ENCODE peak calls at places on chromosomes 11 and 22, in eight cellular contexts. One of them, this sample, is unnamed. For H3K4me1, the result is how much of the 10 kb centered on the place peaks cover.

GRCh38 chr11:102322560-102322959 is 5.3 kb downstream of the BIRC3 start:
- DNase-seq in GM23338: no peak
- DNase-seq in adrenal gland: no peak
- DNase-seq in PC-9: no peak
- DNase-seq in A549: no peak
- DNase-seq in mammary epithelial cell: no peak
- DNase-seq in fibroblast of lung: no peak
- DNase-seq in cardiac muscle cell: no peak
- DNase-seq in this sample: no peak

GRCh38 chr22:19663286-19663815 is 51.0 kb upstream of the SEPTIN5 start:
- DNase-seq in adrenal gland: peak
- DNase-seq in GM23338: no peak
- DNase-seq in A549: no peak
- DNase-seq in cardiac muscle cell: peak
- DNase-seq in PC-9: peak
- DNase-seq in mammary epithelial cell: peak
- DNase-seq in fibroblast of lung: peak
- DNase-seq in this sample: peak

GRCh38 chr11:128692750-128693578 is 908 bp upstream of the FLI1 start:
- DNase-seq in mammary epithelial cell: peak
- DNase-seq in adrenal gland: no peak
- DNase-seq in GM23338: peak
- DNase-seq in A549: no peak
- DNase-seq in cardiac muscle cell: peak
- DNase-seq in PC-9: no peak
- DNase-seq in fibroblast of lung: peak
- DNase-seq in this sample: no peak

GRCh38 chr11:132263875-132264274 is 893.5 kb downstream of the NTM start:
- DNase-seq in cardiac muscle cell: no peak
- DNase-seq in mammary epithelial cell: no peak
- DNase-seq in PC-9: no peak
- DNase-seq in fibroblast of lung: no peak
- DNase-seq in adrenal gland: no peak
- DNase-seq in GM23338: no peak
- DNase-seq in A549: no peak
- DNase-seq in this sample: no peak

GRCh38 chr11:88355887-88356286 is 18.4 kb upstream of the CTSC start:
- DNase-seq in fibroblast of lung: no peak
- DNase-seq in adrenal gland: no peak
- DNase-seq in cardiac muscle cell: no peak
- DNase-seq in A549: no peak
- DNase-seq in PC-9: no peak
- DNase-seq in GM23338: no peak
- DNase-seq in mammary epithelial cell: no peak
- DNase-seq in this sample: no peak

GRCh38 chr11:90204832-90205646 is 17.8 kb downstream of the CHORDC1 start:
- DNase-seq in PC-9: peak
- DNase-seq in cardiac muscle cell: peak
- DNase-seq in fibroblast of lung: peak
- DNase-seq in A549: peak
- DNase-seq in mammary epithelial cell: peak
- DNase-seq in GM23338: peak
- DNase-seq in adrenal gland: peak
- DNase-seq in this sample: no peak

GRCh38 chr11:130024356-130024755 is 21.7 kb upstream of the PRDM10 start:
- DNase-seq in adrenal gland: no peak
- DNase-seq in mammary epithelial cell: no peak
- DNase-seq in PC-9: no peak
- DNase-seq in cardiac muscle cell: no peak
- DNase-seq in GM23338: no peak
- DNase-seq in A549: no peak
- DNase-seq in fibroblast of lung: no peak
- DNase-seq in this sample: no peak

GRCh38 chr11:36713715-36714114 is 115.7 kb upstream of the RAG2 start:
- DNase-seq in GM23338: no peak
- DNase-seq in PC-9: no peak
- DNase-seq in A549: no peak
- DNase-seq in fibroblast of lung: no peak
- DNase-seq in mammary epithelial cell: no peak
- DNase-seq in cardiac muscle cell: no peak
- DNase-seq in adrenal gland: peak
- DNase-seq in this sample: no peak

GRCh38 chr11:66112041-66112491 is 42.0 kb downstream of the PACS1 start:
- DNase-seq in adrenal gland: no peak
- DNase-seq in A549: no peak
- DNase-seq in PC-9: no peak
- DNase-seq in cardiac muscle cell: peak
- DNase-seq in GM23338: peak
- DNase-seq in mammary epithelial cell: no peak
- DNase-seq in fibroblast of lung: no peak
- DNase-seq in this sample: no peak

GRCh38 chr11:117458275-117459120 is 130.8 kb downstream of the CEP164 start:
- DNase-seq in mammary epithelial cell: peak
- DNase-seq in cardiac muscle cell: no peak
- DNase-seq in GM23338: no peak
- DNase-seq in adrenal gland: no peak
- DNase-seq in A549: no peak
- DNase-seq in PC-9: no peak
- DNase-seq in fibroblast of lung: no peak
- DNase-seq in this sample: peak

GRCh38 chr11:114438303-114438702 is 964 bp upstream of the REXO2 start:
- DNase-seq in adrenal gland: no peak
- DNase-seq in fibroblast of lung: no peak
- DNase-seq in mammary epithelial cell: peak
- DNase-seq in cardiac muscle cell: no peak
- DNase-seq in A549: no peak
- DNase-seq in PC-9: peak
- DNase-seq in GM23338: peak
- DNase-seq in this sample: peak

GRCh38 chr22:44363214-44363979 is 50.6 kb upstream of the SHISAL1 start:
- DNase-seq in adrenal gland: peak
- DNase-seq in mammary epithelial cell: peak
- DNase-seq in PC-9: peak
- DNase-seq in A549: peak
- DNase-seq in GM23338: no peak
- DNase-seq in fibroblast of lung: peak
- DNase-seq in cardiac muscle cell: peak
- DNase-seq in this sample: peak

GRCh38 chr22:30922151-30922611 is 46.4 kb downstream of the MORC2 start:
- DNase-seq in fibroblast of lung: peak
- DNase-seq in A549: no peak
- DNase-seq in adrenal gland: peak
- DNase-seq in mammary epithelial cell: peak
- DNase-seq in GM23338: peak
- DNase-seq in cardiac muscle cell: peak
- DNase-seq in PC-9: no peak
- DNase-seq in this sample: peak

GRCh38 chr11:86469491-86470388 is 95.1 kb downstream of the CCDC81 start:
- DNase-seq in A549: no peak
- DNase-seq in PC-9: peak
- DNase-seq in fibroblast of lung: no peak
- DNase-seq in cardiac muscle cell: peak
- DNase-seq in GM23338: no peak
- DNase-seq in adrenal gland: no peak
- DNase-seq in mammary epithelial cell: no peak
- DNase-seq in this sample: no peak

GRCh38 chr11:27158763-27159679 is 118.4 kb downstream of the BBOX1 start:
- DNase-seq in cardiac muscle cell: peak
- DNase-seq in GM23338: peak
- DNase-seq in fibroblast of lung: peak
- DNase-seq in A549: peak
- DNase-seq in PC-9: peak
- DNase-seq in adrenal gland: peak
- DNase-seq in mammary epithelial cell: peak
- DNase-seq in this sample: peak

GRCh38 chr11:33915521-33915920 is 23.6 kb upstream of the LMO2 start:
- DNase-seq in mammary epithelial cell: no peak
- DNase-seq in GM23338: no peak
- DNase-seq in PC-9: no peak
- DNase-seq in cardiac muscle cell: no peak
- DNase-seq in adrenal gland: no peak
- DNase-seq in A549: no peak
- DNase-seq in fibroblast of lung: no peak
- DNase-seq in this sample: no peak

GRCh38 chr11:5689551-5689983 is at the start of gene TRIM22:
- DNase-seq in GM23338: peak
- DNase-seq in adrenal gland: peak
- DNase-seq in A549: no peak
- DNase-seq in mammary epithelial cell: peak
- DNase-seq in PC-9: peak
- DNase-seq in cardiac muscle cell: peak
- DNase-seq in fibroblast of lung: peak
- DNase-seq in this sample: peak

GRCh38 chr11:100730266-100730665 is 43.2 kb downstream of the ARHGAP42 start:
- DNase-seq in fibroblast of lung: peak
- DNase-seq in GM23338: no peak
- DNase-seq in cardiac muscle cell: peak
- DNase-seq in mammary epithelial cell: no peak
- DNase-seq in adrenal gland: no peak
- DNase-seq in A549: no peak
- DNase-seq in PC-9: no peak
- DNase-seq in this sample: no peak

GRCh38 chr11:71251761-71252433 is 480 bp downstream of the SHANK2 start:
- DNase-seq in mammary epithelial cell: no peak
- DNase-seq in GM23338: peak
- DNase-seq in PC-9: no peak
- DNase-seq in fibroblast of lung: no peak
- DNase-seq in cardiac muscle cell: peak
- DNase-seq in A549: peak
- DNase-seq in adrenal gland: no peak
- DNase-seq in this sample: no peak
- TF ChIP-seq CTCF in mammary epithelial cell: peak
- TF ChIP-seq CTCF in GM23338: peak
- TF ChIP-seq CTCF in PC-9: peak
- TF ChIP-seq CTCF in fibroblast of lung: no peak
- TF ChIP-seq CTCF in cardiac muscle cell: peak
- TF ChIP-seq CTCF in A549: peak
- TF ChIP-seq CTCF in adrenal gland: no peak
- TF ChIP-seq CTCF in this sample: peak

GRCh38 chr22:41620646-41621098 is at the start of gene DESI1:
- DNase-seq in mammary epithelial cell: no peak
- DNase-seq in PC-9: no peak
- DNase-seq in GM23338: peak
- DNase-seq in A549: no peak
- DNase-seq in adrenal gland: peak
- DNase-seq in cardiac muscle cell: peak
- DNase-seq in fibroblast of lung: peak
- DNase-seq in this sample: no peak

GRCh38 chr22:41621911-41622179 is 750 bp downstream of the XRCC6 start:
- DNase-seq in GM23338: no peak
- DNase-seq in A549: no peak
- DNase-seq in adrenal gland: no peak
- DNase-seq in PC-9: no peak
- DNase-seq in cardiac muscle cell: no peak
- DNase-seq in fibroblast of lung: no peak
- DNase-seq in mammary epithelial cell: peak
- DNase-seq in this sample: no peak

GRCh38 chr22:41621099-41621910 is at the start of gene XRCC6:
- DNase-seq in fibroblast of lung: peak
- DNase-seq in PC-9: peak
- DNase-seq in A549: peak
- DNase-seq in GM23338: peak
- DNase-seq in adrenal gland: peak
- DNase-seq in mammary epithelial cell: peak
- DNase-seq in cardiac muscle cell: peak
- DNase-seq in this sample: peak

GRCh38 chr22:41625577-41625976 is 4.5 kb downstream of the XRCC6 start:
- DNase-seq in PC-9: no peak
- DNase-seq in adrenal gland: peak
- DNase-seq in A549: no peak
- DNase-seq in fibroblast of lung: no peak
- DNase-seq in cardiac muscle cell: no peak
- DNase-seq in mammary epithelial cell: no peak
- DNase-seq in GM23338: no peak
- DNase-seq in this sample: no peak

DNA sequence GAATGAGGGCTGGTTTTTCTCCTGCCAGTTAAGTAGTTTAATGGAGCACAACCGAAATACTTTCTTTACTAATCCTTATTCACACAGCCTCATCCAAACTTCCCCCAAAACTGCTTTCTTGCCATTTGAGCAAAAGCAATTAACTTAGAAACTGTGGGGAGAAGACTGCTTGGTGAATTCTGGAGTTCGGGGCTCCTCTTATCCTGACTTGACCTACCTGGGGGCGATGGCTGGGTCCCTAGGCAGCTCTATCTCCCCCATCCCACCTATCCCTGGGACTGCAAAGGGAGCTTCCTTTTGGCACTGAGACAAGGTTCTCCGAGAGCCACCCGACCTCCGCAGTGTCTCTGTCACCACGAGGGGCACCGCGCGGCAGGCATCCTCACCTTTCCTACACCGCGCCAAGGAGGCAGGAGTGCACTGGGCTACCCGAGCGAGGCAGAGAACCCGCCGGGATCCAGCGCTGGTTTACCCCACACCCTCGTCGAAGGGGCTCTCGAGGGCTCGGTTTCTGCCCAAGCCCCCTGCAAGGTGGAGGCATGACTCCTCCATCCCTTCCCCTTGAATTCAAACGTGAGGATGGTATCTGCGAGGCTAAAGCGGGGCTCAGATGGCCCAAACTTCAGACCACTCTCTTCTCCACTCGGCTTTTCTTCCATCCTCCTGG is 731 bp downstream of the DESI1 start:
- DNase-seq in GM23338: peak
- DNase-seq in cardiac muscle cell: no peak
- DNase-seq in PC-9: peak
- DNase-seq in fibroblast of lung: no peak
- DNase-seq in mammary epithelial cell: peak
- DNase-seq in A549: no peak
- DNase-seq in adrenal gland: peak
- DNase-seq in this sample: peak
- H3K4me1 ChIP-seq in GM23338: under half
- H3K4me1 ChIP-seq in cardiac muscle cell: under half
- H3K4me1 ChIP-seq in PC-9: under half
- H3K4me1 ChIP-seq in fibroblast of lung: under half
- H3K4me1 ChIP-seq in mammary epithelial cell: under half
- H3K4me1 ChIP-seq in A549: under half
- H3K4me1 ChIP-seq in adrenal gland: under half
- H3K4me1 ChIP-seq in this sample: under half

GRCh38 chr22:24325105-24325757 is 54.6 kb downstream of the SPECC1L start:
- DNase-seq in cardiac muscle cell: peak
- DNase-seq in PC-9: peak
- DNase-seq in adrenal gland: peak
- DNase-seq in A549: peak
- DNase-seq in fibroblast of lung: peak
- DNase-seq in GM23338: peak
- DNase-seq in mammary epithelial cell: peak
- DNase-seq in this sample: no peak
- TF ChIP-seq CTCF in cardiac muscle cell: peak
- TF ChIP-seq CTCF in PC-9: peak
- TF ChIP-seq CTCF in adrenal gland: peak
- TF ChIP-seq CTCF in A549: peak
- TF ChIP-seq CTCF in fibroblast of lung: peak
- TF ChIP-seq CTCF in GM23338: peak
- TF ChIP-seq CTCF in mammary epithelial cell: peak
- TF ChIP-seq CTCF in this sample: peak

DNA sequence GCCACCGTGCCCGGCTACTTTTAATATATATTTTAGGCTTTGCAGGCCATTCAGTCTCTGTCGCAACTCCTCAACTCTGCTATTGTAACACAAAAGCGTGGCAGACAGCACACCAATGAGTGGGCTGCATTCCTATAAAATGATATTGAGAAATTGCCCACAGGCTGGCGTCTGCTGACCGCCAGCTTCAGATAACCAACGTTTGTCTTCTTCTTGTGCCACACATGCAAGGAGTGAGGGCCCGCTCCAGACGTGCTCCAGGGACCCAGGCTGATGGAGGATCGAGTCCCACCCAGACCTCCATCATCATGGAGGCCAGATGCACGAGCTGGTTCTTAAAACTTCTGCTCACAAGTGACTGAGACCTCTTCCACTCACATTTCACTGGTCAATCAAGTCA is 35.4 kb upstream of the LINC01488 start:
- DNase-seq in GM23338: no peak
- DNase-seq in fibroblast of lung: no peak
- DNase-seq in cardiac muscle cell: peak
- DNase-seq in adrenal gland: peak
- DNase-seq in mammary epithelial cell: no peak
- DNase-seq in PC-9: no peak
- DNase-seq in A549: no peak
- DNase-seq in this sample: no peak
- H3K4me1 ChIP-seq in GM23338: under half
- H3K4me1 ChIP-seq in fibroblast of lung: under half
- H3K4me1 ChIP-seq in cardiac muscle cell: under half
- H3K4me1 ChIP-seq in adrenal gland: under half
- H3K4me1 ChIP-seq in mammary epithelial cell: under half
- H3K4me1 ChIP-seq in PC-9: half or more
- H3K4me1 ChIP-seq in A549: under half
- H3K4me1 ChIP-seq in this sample: under half